ENCODE peak calls at places on chromosomes 7 and 10, in five cellular contexts. R is mesothelial cell of epicardium, N is choroid plexus epithelial cell, W is MCF 10A, S is GM23338. B is an unnamed sample.

GRCh38 chr10:26438534-26439269 is 561 bp downstream of the APBB1IP start:
- DNase-seq in W (no peak), R (peak), N (no peak), S (peak), B (peak)

GRCh38 chr7:20601121-20601520 is 14.3 kb upstream of the ABCB5 start:
- DNase-seq in N (no peak), R (no peak), W (no peak), S (no peak), B (no peak)

GRCh38 chr10:8017276-8017675 is 37.2 kb upstream of the GATA3 start:
- DNase-seq in S (peak), N (peak), R (no peak), W (no peak), B (no peak)

GRCh38 chr10:124091646-124092269 is 1.6 kb downstream of the CHST15 start:
- DNase-seq in N (no peak), R (no peak), W (no peak), S (peak), B (peak)

GRCh38 chr7:155280446-155281410 is 16.9 kb upstream of the INSIG1 start:
- DNase-seq in W (no peak), N (no peak), R (no peak), S (no peak), B (no peak)

GRCh38 chr7:276230-276835 is 13.6 kb upstream of the FOXL3 start:
- DNase-seq in S (no peak), W (no peak), N (no peak), R (no peak), B (no peak)

GRCh38 chr10:70255329-70256299 is 22.4 kb upstream of the PPA1 start:
- DNase-seq in N (no peak), S (peak), W (peak), R (no peak), B (no peak)

GRCh38 chr7:43952028-43952427 is 25.8 kb downstream of the UBE2D4 start:
- DNase-seq in S (no peak), R (no peak), N (no peak), W (no peak), B (no peak)

GRCh38 chr7:1981201-1981877 is 251.4 kb downstream of the MAD1L1 start:
- DNase-seq in W (no peak), N (no peak), R (no peak), S (no peak), B (no peak)

GRCh38 chr10:73209705-73210104 is 37.4 kb downstream of the DNAJC9 start:
- DNase-seq in R (no peak), N (peak), W (peak), S (no peak), B (no peak)

GRCh38 chr7:150317748-150318444 is 5.3 kb upstream of the LRRC61 start:
- DNase-seq in S (peak), W (peak), R (no peak), N (peak), B (no peak)

GRCh38 chr7:155303039-155303593 is 5.4 kb downstream of the INSIG1 start:
- DNase-seq in S (no peak), R (no peak), N (no peak), W (no peak), B (no peak)

GRCh38 chr10:130231211-130231850 is 95.1 kb downstream of the GLRX3 start:
- DNase-seq in R (no peak), N (no peak), S (no peak), W (no peak), B (no peak)

GRCh38 chr7:139730746-139731612 is 46.8 kb downstream of the HIPK2 start:
- DNase-seq in R (no peak), W (peak), N (peak), S (no peak), B (no peak)

GRCh38 chr7:46343802-46344201 is 422.7 kb upstream of the IGFBP3 start:
- DNase-seq in S (no peak), W (no peak), N (no peak), R (no peak), B (no peak)

GRCh38 chr7:88927-89921 is 103.1 kb upstream of the FAM20C start:
- DNase-seq in W (peak), S (no peak), R (no peak), N (peak), B (no peak)

GRCh38 chr7:120272896-120273475 is at the start of gene KCND2:
- DNase-seq in R (no peak), S (peak), W (no peak), N (no peak), B (peak)

GRCh38 chr10:72030762-72031543 is 57.4 kb downstream of the SPOCK2 start:
- DNase-seq in N (peak), S (peak), R (no peak), W (no peak), B (peak)
- TF ChIP-seq CTCF in N (no peak), S (no peak), R (no peak), W (no peak), B (no peak)

GRCh38 chr7:100119075-100119700 is at the start of the genes CNPY4 and TAF6:
- DNase-seq in R (peak), W (peak), N (peak), S (peak), B (peak)
- TF ChIP-seq CTCF in R (no peak), W (no peak), N (no peak), S (no peak), B (no peak)

GRCh38 chr10:75234683-75235374 is 928 bp downstream of the COMTD1 start:
- DNase-seq in S (peak), R (no peak), W (no peak), N (no peak), B (peak)

GRCh38 chr10:75234017-75234682 is 1.6 kb downstream of the COMTD1 start:
- DNase-seq in R (peak), W (peak), N (peak), S (peak), B (peak)

GRCh38 chr10:75235375-75236177 is at the start of gene COMTD1:
- DNase-seq in N (peak), W (peak), S (peak), R (peak), B (peak)

GRCh38 chr10:75238182-75239180 is 2.7 kb upstream of the COMTD1 start:
- DNase-seq in N (no peak), R (no peak), W (no peak), S (peak), B (no peak)

GRCh38 chr10:75236178-75236825 is 545 bp upstream of the COMTD1 start:
- DNase-seq in S (no peak), N (no peak), R (no peak), W (no peak), B (no peak)
- TF ChIP-seq CTCF in S (peak), N (no peak), R (peak), W (no peak), B (peak)

DNA sequence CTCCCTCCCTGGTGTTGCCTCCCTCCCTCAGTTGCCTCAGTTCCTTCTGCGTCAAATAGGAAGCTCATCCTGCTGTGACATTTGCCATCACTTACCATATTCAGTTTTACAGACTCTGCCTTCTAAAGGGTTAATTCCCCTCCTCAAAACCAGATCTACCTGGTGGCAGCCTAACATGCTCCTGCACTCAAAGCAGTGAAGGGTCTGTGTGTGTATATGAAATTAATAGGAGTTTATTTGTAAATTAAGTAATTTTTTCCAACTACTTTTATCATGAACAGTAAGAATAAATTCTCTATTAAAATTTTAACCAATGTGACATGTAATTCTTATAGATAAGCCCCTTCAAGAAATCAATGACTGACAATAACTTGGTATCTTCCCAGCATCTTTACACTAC is 158.6 kb upstream of the INSYN2A start:
- DNase-seq in S (no peak), R (no peak), W (no peak), N (peak), B (no peak)
- TF ChIP-seq CTCF in S (no peak), R (no peak), W (no peak), N (peak), B (peak)

GRCh38 chr7:34281260-34281659 is 375.9 kb downstream of the BMPER start:
- DNase-seq in N (peak), R (no peak), W (peak), S (peak), B (no peak)
- TF ChIP-seq CTCF in N (peak), R (no peak), W (peak), S (peak), B (no peak)

GRCh38 chr10:118544401-118544948 is 51.0 kb downstream of the PRLHR start:
- DNase-seq in N (no peak), W (no peak), R (no peak), S (no peak), B (no peak)
- TF ChIP-seq CTCF in N (no peak), W (no peak), R (no peak), S (no peak), B (no peak)

DNA sequence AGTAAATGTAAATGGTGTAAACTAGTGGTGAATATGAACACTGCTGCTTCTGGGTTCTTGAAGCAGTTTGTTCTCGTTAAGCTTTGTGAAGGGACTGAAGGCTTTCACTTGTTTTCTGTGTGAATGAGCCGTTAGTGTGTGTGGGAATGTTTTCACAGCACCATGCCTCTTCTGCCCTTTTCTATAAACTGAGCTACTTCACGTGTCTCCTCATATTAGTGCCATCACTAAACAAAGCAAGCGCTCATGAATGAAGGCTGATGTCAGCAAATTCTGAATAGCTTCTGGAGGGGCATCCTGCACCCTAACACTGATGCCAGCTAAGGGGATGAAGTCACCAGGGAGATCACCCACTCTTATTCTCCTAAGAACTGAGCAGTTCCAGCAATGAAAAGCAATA is 205.6 kb upstream of the ETV1 start:
- DNase-seq in S (peak), W (no peak), R (no peak), N (no peak), B (no peak)
- TF ChIP-seq CTCF in S (no peak), W (no peak), R (no peak), N (no peak), B (no peak)

DNA sequence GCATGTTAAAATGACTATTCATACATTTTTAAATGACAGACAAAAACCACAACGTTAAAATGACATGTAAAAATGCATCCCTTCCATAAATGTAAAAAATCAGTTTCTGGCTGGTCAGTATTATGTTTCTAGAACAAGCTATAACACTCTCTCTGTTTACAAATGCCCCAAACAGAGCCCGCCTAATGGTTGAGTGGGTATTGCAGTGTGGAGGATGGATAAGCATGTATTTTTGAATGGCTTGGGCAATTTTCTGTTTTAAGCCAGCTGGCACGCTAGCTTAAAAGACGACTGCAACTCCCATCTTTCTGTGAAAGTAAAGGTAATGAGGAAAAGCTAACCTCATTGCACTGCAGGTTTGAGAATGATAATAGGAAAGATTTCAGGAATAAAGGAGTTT is 430.7 kb downstream of the PARD3 start:
- DNase-seq in N (no peak), R (no peak), W (no peak), S (no peak), B (no peak)
- TF ChIP-seq CTCF in N (no peak), R (no peak), W (no peak), S (peak), B (no peak)

GRCh38 chr10:132708936-132709335 is 77.0 kb downstream of the NKX6-2 start:
- DNase-seq in N (no peak), R (no peak), W (no peak), S (no peak), B (peak)
- TF ChIP-seq CTCF in N (no peak), R (no peak), W (no peak), S (no peak), B (no peak)

DNA sequence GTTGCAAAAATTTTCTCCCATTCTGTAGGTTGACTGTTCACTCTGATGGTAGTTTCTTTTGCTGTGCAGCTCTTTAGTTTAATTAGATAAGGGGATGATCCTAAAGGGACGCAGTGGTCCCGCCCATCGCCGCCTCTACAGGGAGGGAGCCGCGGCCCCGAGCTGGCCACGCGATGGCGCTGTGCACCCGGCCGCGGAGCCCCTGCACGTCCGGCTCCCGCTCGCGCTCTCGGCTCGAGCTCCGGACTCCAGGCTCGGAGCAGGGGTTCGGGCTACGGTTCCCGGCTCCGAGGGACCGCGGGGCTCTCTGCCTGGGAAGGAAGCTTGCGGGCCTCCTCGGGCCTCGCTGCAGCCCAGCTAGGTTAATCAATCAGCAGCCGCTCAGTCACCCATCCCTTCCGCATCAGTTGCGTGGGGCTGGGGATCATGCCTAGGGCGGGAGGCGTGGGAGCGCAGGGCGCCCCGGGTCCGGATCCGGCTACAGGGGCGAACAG is 97.8 kb downstream of the WDR11 start:
- DNase-seq in R (peak), S (peak), W (peak), N (peak), B (peak)
- TF ChIP-seq CTCF in R (peak), S (peak), W (peak), N (peak), B (peak)

B was measured in nephron progenitor cell.